ENCODE peak calls at places on chromosomes 7 and 10, in nine cellular contexts. B, N, P, O, K, Q, D, M and T are unnamed samples.

GRCh38 chr10:78925800-78926319 is 142.9 kb upstream of the ZMIZ1 start:
- DNase-seq in B (no peak), N (no peak), P (peak; percentile 87), O (no peak), K (no peak), Q (no peak), D (no peak), M (peak; percentile 92), T (no peak)

GRCh38 chr10:132197271-132198067 is 10.7 kb downstream of the DPYSL4 start:
- DNase-seq in B (no peak), N (no peak), P (no peak), O (peak; percentile 58), K (no peak), Q (no peak), D (no peak), M (no peak), T (no peak)

GRCh38 chr7:30923774-30924413 is 12.2 kb downstream of the AQP1 start:
- DNase-seq in B (no peak), N (no peak), P (no peak), O (peak; percentile 71), K (peak; percentile 1), Q (no peak), D (peak; percentile 0), M (no peak), T (no peak)

GRCh38 chr7:132412435-132412834 is 163.8 kb downstream of the PLXNA4 start:
- DNase-seq in B (no peak), N (no peak), P (no peak), O (no peak), K (no peak), Q (no peak), D (no peak), M (no peak), T (no peak)

GRCh38 chr7:155415093-155415492 is 42.8 kb upstream of the EN2 start:
- DNase-seq in B (no peak), N (no peak), P (no peak), O (no peak), K (no peak), Q (no peak), D (no peak), M (no peak), T (no peak)

GRCh38 chr7:134908289-134908688 is 78.0 kb upstream of the AGBL3 start:
- DNase-seq in B (no peak), N (no peak), P (peak; percentile 49), O (no peak), K (no peak), Q (no peak), D (no peak), M (peak; percentile 32), T (no peak)

GRCh38 chr10:79929409-79929904 is 19.4 kb downstream of the SFTPD start:
- DNase-seq in B (peak; percentile 70), N (peak; percentile 83), P (peak; percentile 66), O (peak; percentile 91), K (peak; percentile 63), Q (peak; percentile 53), D (peak; percentile 88), M (peak; percentile 90), T (peak; percentile 76)

GRCh38 chr7:47308808-47309207 is 273.1 kb downstream of the TNS3 start:
- DNase-seq in B (no peak), N (no peak), P (no peak), O (no peak), K (no peak), Q (no peak), D (no peak), M (no peak), T (no peak)

GRCh38 chr10:13973742-13974141 is 357.0 kb downstream of the FRMD4A start:
- DNase-seq in B (no peak), N (no peak), P (peak; percentile 47), O (no peak), K (no peak), Q (no peak), D (no peak), M (no peak), T (no peak)

GRCh38 chr10:86258940-86259339 is 107.7 kb downstream of the GRID1 start:
- DNase-seq in B (no peak), N (no peak), P (no peak), O (peak; percentile 54), K (no peak), Q (no peak), D (peak; percentile 40), M (no peak), T (no peak)

GRCh38 chr7:91657386-91658120 is 222.9 kb downstream of the MTERF1 start:
- DNase-seq in B (no peak), N (no peak), P (peak; percentile 62), O (no peak), K (no peak), Q (no peak), D (no peak), M (peak; percentile 76), T (no peak)

GRCh38 chr10:131652416-131652815 is 248.4 kb upstream of the PPP2R2D start:
- DNase-seq in B (no peak), N (no peak), P (no peak), O (peak; percentile 54), K (no peak), Q (no peak), D (no peak), M (no peak), T (no peak)

GRCh38 chr7:44693641-44694313 is 54.9 kb upstream of the ZMIZ2 start:
- DNase-seq in B (no peak), N (no peak), P (peak; percentile 87), O (no peak), K (peak; percentile 91), Q (no peak), D (no peak), M (peak; percentile 81), T (no peak)

GRCh38 chr7:97275475-97275874 is 158.0 kb downstream of the SDHAF3 start:
- DNase-seq in B (no peak), N (no peak), P (no peak), O (no peak), K (no peak), Q (no peak), D (no peak), M (no peak), T (no peak)

GRCh38 chr7:94424336-94424735 is 29.6 kb downstream of the COL1A2 start:
- DNase-seq in B (no peak), N (no peak), P (no peak), O (no peak), K (no peak), Q (no peak), D (no peak), M (no peak), T (no peak)

GRCh38 chr7:140059288-140060242 is 3.2 kb downstream of the PARP12 start:
- DNase-seq in B (no peak), N (peak; percentile 46), P (peak; percentile 93), O (no peak), K (no peak), Q (no peak), D (no peak), M (peak; percentile 65), T (no peak)

GRCh38 chr7:107387573-107388219 is 82.2 kb upstream of the GPR22 start:
- DNase-seq in B (no peak), N (no peak), P (peak; percentile 83), O (no peak), K (no peak), Q (no peak), D (peak; percentile 9), M (no peak), T (no peak)

GRCh38 chr7:45026013-45026412 is 26.0 kb downstream of the CCM2 start:
- DNase-seq in B (no peak), N (no peak), P (no peak), O (no peak), K (no peak), Q (no peak), D (no peak), M (no peak), T (no peak)